ENCODE peak calls at places on chromosome 14, in six cellular contexts. N is left lung, F is colonic mucosa, R is upper lobe of left lung, I is stomach, W is SK-N-SH. Y is an unnamed sample.
A peak's percentile ranks its signal among the peaks of the same experiment; 100 is the strongest.

GRCh38 chr14:61460853-61461611 is 139.7 kb downstream of the PRKCH start:
- DNase-seq in N (no peak), F (no peak), R (no peak), I (no peak), W (no peak), Y (peak; percentile 36)

GRCh38 chr14:72901361-72901760 is 7.5 kb upstream of the DPF3 start:
- DNase-seq in N (no peak), F (no peak), R (no peak), I (no peak), W (no peak), Y (no peak)

GRCh38 chr14:78933948-78934524 is 763.9 kb downstream of the NRXN3 start:
- DNase-seq in N (no peak), F (no peak), R (no peak), I (no peak), W (peak; percentile 43), Y (no peak)

GRCh38 chr14:56333361-56334279 is 215.4 kb downstream of the PELI2 start:
- DNase-seq in N (no peak), F (no peak), R (no peak), I (no peak), W (no peak), Y (no peak)

GRCh38 chr14:82724296-82724695 is 1190.6 kb upstream of the SEL1L start:
- DNase-seq in N (no peak), F (no peak), R (no peak), I (no peak), W (no peak), Y (no peak)

GRCh38 chr14:21734457-21735074 is 60.9 kb upstream of the OR4E1 start:
- DNase-seq in N (no peak), F (peak; percentile 34), R (no peak), I (no peak), W (peak; percentile 31), Y (no peak)

GRCh38 chr14:49971156-49972141 is 78.6 kb downstream of the ARF6 start:
- DNase-seq in N (no peak), F (peak; percentile 65), R (no peak), I (no peak), W (no peak), Y (no peak)

GRCh38 chr14:39023939-39024871 is 78.8 kb downstream of the SEC23A start:
- DNase-seq in N (no peak), F (no peak), R (no peak), I (no peak), W (no peak), Y (no peak)

GRCh38 chr14:47710581-47710980 is 35.2 kb upstream of the MDGA2 start:
- DNase-seq in N (no peak), F (no peak), R (no peak), I (no peak), W (no peak), Y (no peak)

GRCh38 chr14:69632154-69632553 is 20.8 kb downstream of the SUSD6 start:
- DNase-seq in N (no peak), F (no peak), R (no peak), I (no peak), W (no peak), Y (no peak)

GRCh38 chr14:81211844-81212243 is 8.9 kb downstream of the GTF2A1 start:
- DNase-seq in N (no peak), F (no peak), R (no peak), I (no peak), W (peak; percentile 22), Y (peak; percentile 40)

GRCh38 chr14:50396636-50397460 is at the start of gene CDKL1:
- DNase-seq in N (peak; percentile 77), F (peak; percentile 79), R (peak; percentile 94), I (peak; percentile 79), W (peak; percentile 88), Y (peak; percentile 78)

GRCh38 chr14:38256358-38256840 is 506 bp upstream of the CLEC14A start:
- DNase-seq in N (no peak), F (no peak), R (no peak), I (no peak), W (no peak), Y (no peak)

GRCh38 chr14:91354221-91354916 is 63.3 kb downstream of the CCDC88C start:
- DNase-seq in N (no peak), F (no peak), R (no peak), I (no peak), W (no peak), Y (no peak)

GRCh38 chr14:91357731-91358319 is 59.8 kb downstream of the CCDC88C start:
- DNase-seq in N (no peak), F (no peak), R (peak; percentile 49), I (no peak), W (no peak), Y (no peak)

GRCh38 chr14:91354979-91355685 is 62.5 kb downstream of the CCDC88C start:
- DNase-seq in N (no peak), F (peak; percentile 56), R (peak; percentile 65), I (no peak), W (peak; percentile 75), Y (no peak)

GRCh38 chr14:91357272-91357671 is 60.3 kb downstream of the CCDC88C start:
- DNase-seq in N (no peak), F (no peak), R (no peak), I (no peak), W (no peak), Y (no peak)

DNA sequence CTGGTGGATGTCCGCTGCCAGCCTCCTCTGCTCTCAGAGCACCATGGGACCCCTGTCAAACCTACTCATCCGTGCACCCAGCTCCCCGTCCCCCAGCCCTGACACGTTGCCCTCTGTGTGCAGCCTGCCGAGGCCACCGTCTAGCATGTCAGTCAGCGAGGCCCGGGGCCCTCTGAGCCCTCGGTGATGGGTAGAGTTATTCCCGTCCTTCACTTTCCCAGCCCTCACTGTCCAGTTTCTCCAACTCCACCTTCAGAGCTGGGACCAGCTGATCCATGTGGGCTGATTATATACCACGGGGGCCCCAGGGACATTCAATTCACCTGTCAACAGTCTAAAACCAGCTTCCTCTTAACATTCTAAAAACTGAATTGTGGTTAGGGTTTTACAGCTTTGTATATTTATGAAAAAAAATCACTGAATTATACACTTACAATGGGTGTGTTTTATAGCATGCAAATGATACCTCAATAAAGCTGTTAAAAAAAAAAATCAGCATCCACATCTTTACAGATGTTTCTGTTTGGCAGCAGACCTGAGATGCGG is 61.3 kb downstream of the CCDC88C start:
- DNase-seq in N (no peak), F (no peak), R (peak; percentile 46), I (no peak), W (no peak), Y (no peak)
- H3K4me1 ChIP-seq in N (peaks cover 11% of the 10 kb centered on the region), F (no peaks in the 10 kb centered on the region), R (peaks cover 44% of the 10 kb centered on the region), I (peaks cover 19% of the 10 kb centered on the region), W (peaks cover 8% of the 10 kb centered on the region), Y (no peaks in the 10 kb centered on the region)

GRCh38 chr14:58283730-58284129 is 14.6 kb upstream of the ARID4A start:
- DNase-seq in N (no peak), F (no peak), R (no peak), I (no peak), W (no peak), Y (no peak)
- TF ChIP-seq CTCF in N (no peak), F (no peak), R (no peak), I (no peak), W (no peak), Y (no peak)

DNA sequence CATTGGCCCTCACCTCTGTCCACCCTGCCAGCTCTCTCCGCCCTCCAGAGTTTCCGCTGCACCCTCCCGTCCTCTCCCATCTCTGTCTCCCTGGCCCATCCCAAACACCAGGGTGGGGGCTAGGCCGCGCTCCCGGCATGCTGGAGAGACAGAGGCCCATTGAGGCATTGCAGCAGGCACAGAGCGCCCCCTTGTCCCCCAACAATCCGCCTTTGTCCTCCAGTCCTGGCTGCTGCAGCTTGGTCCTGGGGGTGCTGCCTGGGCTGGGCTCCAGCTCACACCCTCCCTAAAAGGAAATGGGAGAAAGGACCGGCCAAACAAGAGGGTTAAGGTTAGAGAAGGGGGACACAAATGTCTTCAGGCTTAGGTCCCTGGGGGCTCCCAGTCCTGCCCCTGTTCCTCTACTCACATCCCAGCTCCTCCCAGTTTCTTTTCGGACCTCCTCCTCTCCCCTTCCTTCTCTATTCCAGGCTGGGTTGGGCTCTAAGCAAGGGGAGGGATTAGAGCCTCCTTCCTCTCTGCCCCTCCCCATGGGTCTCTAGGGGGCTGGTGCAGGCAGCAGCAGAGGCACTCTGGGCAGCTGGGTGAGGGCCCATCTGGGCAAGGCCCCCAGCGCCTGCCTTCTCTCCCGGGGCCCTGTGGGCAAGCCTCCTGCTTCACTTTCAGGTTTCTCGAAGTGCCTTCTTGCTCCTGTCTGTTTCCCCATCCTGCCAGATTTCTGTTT is at the start of gene CMTM5:
- DNase-seq in N (no peak), F (no peak), R (no peak), I (no peak), W (no peak), Y (no peak)
- H3K4me1 ChIP-seq in N (no peaks in the 10 kb centered on the region), F (no peaks in the 10 kb centered on the region), R (peaks cover 5% of the 10 kb centered on the region), I (no peaks in the 10 kb centered on the region), W (peaks cover 3% of the 10 kb centered on the region), Y (no peaks in the 10 kb centered on the region)

GRCh38 chr14:93332853-93333630 is at the start of gene BTBD7:
- DNase-seq in N (peak; percentile 94), F (peak; percentile 95), R (peak; percentile 99), I (peak; percentile 96), W (peak; percentile 99), Y (peak; percentile 96)
- TF ChIP-seq CTCF in N (no peak), F (peak; percentile 15), R (peak; percentile 49), I (peak; percentile 28), W (peak; percentile 38), Y (peak; percentile 32)

GRCh38 chr14:58755026-58755929 is 117.5 kb downstream of the DACT1 start:
- DNase-seq in N (no peak), F (peak; percentile 28), R (no peak), I (no peak), W (no peak), Y (no peak)
- H3K4me1 ChIP-seq in N (peaks cover 8% of the 10 kb centered on the region), F (peaks cover 20% of the 10 kb centered on the region), R (peaks cover 20% of the 10 kb centered on the region), I (peaks cover 21% of the 10 kb centered on the region), W (peaks cover 2% of the 10 kb centered on the region), Y (peaks cover 33% of the 10 kb centered on the region)

GRCh38 chr14:104714681-104715080 is 9.3 kb upstream of the ADSS1 start:
- DNase-seq in N (no peak), F (no peak), R (peak; percentile 83), I (no peak), W (no peak), Y (no peak)
- TF ChIP-seq CTCF in N (no peak), F (no peak), R (no peak), I (no peak), W (no peak), Y (no peak)

GRCh38 chr14:90609376-90609775 is 206.9 kb downstream of the TTC7B start:
- DNase-seq in N (no peak), F (no peak), R (no peak), I (no peak), W (no peak), Y (no peak)
- H3K4me1 ChIP-seq in N (peaks cover 11% of the 10 kb centered on the region), F (no peaks in the 10 kb centered on the region), R (peaks cover 31% of the 10 kb centered on the region), I (no peaks in the 10 kb centered on the region), W (peaks cover 34% of the 10 kb centered on the region), Y (no peaks in the 10 kb centered on the region)

GRCh38 chr14:97299661-97300060 is 502.5 kb downstream of the VRK1 start:
- DNase-seq in N (no peak), F (no peak), R (no peak), I (no peak), W (no peak), Y (no peak)
- TF ChIP-seq CTCF in N (no peak), F (no peak), R (no peak), I (no peak), W (no peak), Y (no peak)

DNA sequence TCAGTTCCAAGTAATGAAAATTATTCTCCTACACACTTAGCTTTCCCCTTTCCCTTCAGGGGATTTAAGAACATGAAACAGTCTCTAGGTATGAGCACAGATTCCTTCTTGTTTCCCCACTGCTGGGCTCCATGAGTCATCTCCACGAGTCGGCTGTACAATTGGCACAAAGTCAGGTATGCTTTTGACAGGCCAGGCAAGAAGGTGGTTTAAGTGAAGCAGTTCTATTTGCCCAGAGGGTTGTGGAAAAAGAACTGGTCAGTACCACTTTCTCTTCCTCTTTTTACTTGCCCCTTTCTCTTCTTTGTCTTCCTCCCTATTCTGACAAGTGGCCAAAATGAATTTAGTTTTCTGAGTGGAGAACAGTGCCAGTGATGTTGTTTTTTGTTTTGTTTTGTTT is 16.3 kb downstream of the DYNC1H1 start:
- DNase-seq in N (peak; percentile 59), F (no peak), R (no peak), I (peak; percentile 73), W (no peak), Y (peak; percentile 42)
- H3K4me1 ChIP-seq in N (peaks cover 8% of the 10 kb centered on the region), F (no peaks in the 10 kb centered on the region), R (peaks cover 14% of the 10 kb centered on the region), I (peaks cover 16% of the 10 kb centered on the region), W (no peaks in the 10 kb centered on the region), Y (no peaks in the 10 kb centered on the region)

Y was measured in right lobe of liver.